ENCODE peak calls at places on chromosomes 5 and 9, in five cellular contexts. H, V, O, Z and Q are unnamed samples.

GRCh38 chr9:135116892-135117680 is 29.6 kb downstream of the OLFM1 start:
- DNase-seq in H (no peak), V (no peak), O (no peak), Z (no peak), Q (no peak)

GRCh38 chr9:35001803-35002502 is 12.4 kb downstream of the DNAJB5 start:
- DNase-seq in H (no peak), V (no peak), O (no peak), Z (peak; percentile 50), Q (peak; percentile 59)

GRCh38 chr9:128124873-128125574 is 2.5 kb downstream of the PTGES2 start:
- DNase-seq in H (peak; percentile 67), V (no peak), O (peak; percentile 90), Z (peak; percentile 45), Q (peak; percentile 63)

GRCh38 chr5:134070979-134071849 is 43.3 kb upstream of the TCF7 start:
- DNase-seq in H (no peak), V (no peak), O (no peak), Z (no peak), Q (peak; percentile 7)

GRCh38 chr5:139246394-139246793 is 47.1 kb upstream of the MATR3 start:
- DNase-seq in H (no peak), V (no peak), O (no peak), Z (peak; percentile 60), Q (peak; percentile 57)

GRCh38 chr9:91817493-91818225 is 132.4 kb downstream of the ROR2 start:
- DNase-seq in H (peak; percentile 54), V (peak; percentile 90), O (no peak), Z (peak; percentile 95), Q (peak; percentile 90)

GRCh38 chr9:134268308-134268724 is 57.9 kb upstream of the RXRA start:
- DNase-seq in H (no peak), V (no peak), O (peak; percentile 32), Z (peak; percentile 16), Q (no peak)

GRCh38 chr5:1663186-1663585 is 136.5 kb downstream of the MRPL36 start:
- DNase-seq in H (no peak), V (no peak), O (peak; percentile 11), Z (no peak), Q (no peak)

GRCh38 chr9:124880501-124880900 is 18.6 kb downstream of the ARPC5L start:
- DNase-seq in H (no peak), V (no peak), O (no peak), Z (no peak), Q (no peak)

DNA sequence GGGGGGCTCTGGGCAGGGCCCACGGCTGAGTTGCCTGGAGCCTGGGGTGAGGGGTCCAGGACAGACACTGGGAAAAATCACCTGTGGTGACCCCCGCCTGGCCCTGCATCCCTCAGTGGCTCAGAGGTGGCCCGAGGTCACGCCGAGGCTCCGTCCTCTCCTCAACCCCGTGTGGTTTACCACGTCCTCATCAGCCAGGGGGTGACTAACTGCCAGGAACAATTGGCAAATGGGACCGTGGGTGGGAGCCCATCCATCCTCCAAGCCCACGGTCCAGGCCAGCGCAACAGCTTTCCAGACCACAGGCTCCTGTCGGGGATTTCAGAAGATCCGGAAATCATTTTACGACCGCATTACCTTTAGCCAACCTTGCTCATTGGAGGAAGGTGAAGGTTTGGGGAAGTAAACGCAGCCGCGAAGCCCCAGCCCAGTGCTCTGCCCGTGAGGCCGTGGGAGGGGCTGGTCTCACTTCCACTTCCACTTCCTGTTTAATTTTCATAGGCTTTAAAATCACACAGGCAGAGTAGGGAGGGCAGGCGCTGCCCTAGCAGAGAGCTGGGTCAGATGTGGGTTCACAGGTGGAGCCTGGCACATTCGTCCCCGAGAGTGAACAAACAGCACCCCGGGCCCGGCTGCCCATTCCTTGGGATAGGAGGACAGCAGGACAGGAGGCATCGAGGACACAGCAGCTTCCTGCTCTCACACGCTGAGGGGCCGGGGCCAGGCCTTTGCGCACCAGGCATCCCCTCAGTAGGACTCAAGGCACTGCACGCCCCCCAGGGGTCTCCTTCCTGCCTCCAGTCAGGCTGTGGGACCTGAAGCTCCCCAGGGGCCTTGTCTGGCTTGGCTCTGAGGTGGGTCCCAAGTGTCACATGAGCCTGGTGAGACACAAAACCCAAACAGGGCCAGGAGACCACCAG is 19.8 kb upstream of the SLC9A3 start:
- DNase-seq in H (no peak), V (no peak), O (peak; percentile 77), Z (no peak), Q (no peak)
- H3K4me3 ChIP-seq in H (no peak overlapping the region), V (no peak overlapping the region), O (no peak overlapping the region), Z (no peak overlapping the region), Q (no peak overlapping the region)

DNA sequence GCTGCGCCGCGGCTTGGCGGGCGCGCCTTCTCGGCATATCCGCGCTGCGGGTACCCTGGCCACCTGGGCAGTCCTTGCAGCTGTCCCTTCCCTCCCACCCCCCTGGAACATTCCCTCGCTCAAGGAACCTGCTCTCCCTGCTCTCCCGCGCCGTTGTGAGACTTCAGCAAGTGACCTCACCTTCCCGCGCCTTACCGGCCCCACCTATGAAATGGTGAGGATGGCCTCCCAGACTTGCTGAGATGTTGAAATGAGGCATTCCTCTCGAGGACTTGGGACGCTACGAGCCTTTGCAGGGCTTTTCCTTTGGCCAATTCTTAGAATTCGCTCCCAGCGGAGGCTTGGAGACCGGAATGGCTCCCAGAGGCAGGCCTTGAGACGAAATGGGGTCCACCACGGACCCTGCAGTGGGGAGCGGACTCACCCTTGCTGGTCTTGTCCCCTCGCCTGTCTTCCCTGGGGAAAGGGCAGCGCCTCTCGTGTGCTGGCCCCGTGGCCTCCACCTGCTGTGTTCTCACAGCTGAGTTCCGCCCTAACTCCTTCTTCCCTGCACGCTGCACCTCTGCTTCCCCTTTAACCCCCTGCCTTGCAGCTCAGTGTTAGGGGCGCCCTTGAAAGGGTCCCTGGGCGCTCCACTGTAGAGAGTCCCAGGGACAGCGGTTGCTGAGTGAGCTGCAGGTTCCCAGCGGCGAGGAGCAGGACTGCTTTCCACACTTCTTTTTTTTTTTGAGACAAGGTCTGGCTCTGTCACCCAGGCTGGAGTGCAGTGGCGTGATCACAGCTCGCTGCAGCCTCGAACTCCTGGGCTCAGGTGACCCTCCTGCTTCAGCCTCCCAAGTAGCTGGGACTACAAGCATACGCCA is 907 bp downstream of the HMCN2 start:
- DNase-seq in H (no peak), V (no peak), O (no peak), Z (no peak), Q (no peak)
- H3K4me3 ChIP-seq in H (peak overlapping the region; percentile 24), V (no peak overlapping the region), O (peak overlapping the region; percentile 19), Z (no peak overlapping the region), Q (no peak overlapping the region)

GRCh38 chr5:73448451-73449136 is at the start of gene FOXD1:
- DNase-seq in H (peak; percentile 60), V (peak; percentile 94), O (peak; percentile 79), Z (peak; percentile 97), Q (peak; percentile 90)

GRCh38 chr5:73450041-73450598 is 1.5 kb upstream of the FOXD1 start:
- DNase-seq in H (no peak), V (no peak), O (no peak), Z (no peak), Q (no peak)

GRCh38 chr5:73447234-73448071 is 1.1 kb downstream of the FOXD1 start:
- DNase-seq in H (peak; percentile 27), V (no peak), O (peak; percentile 38), Z (peak; percentile 75), Q (peak; percentile 60)

GRCh38 chr5:73446631-73447233 is 1.8 kb downstream of the FOXD1 start:
- DNase-seq in H (no peak), V (no peak), O (no peak), Z (no peak), Q (no peak)

GRCh38 chr5:73448072-73448432 is 525 bp downstream of the FOXD1 start:
- DNase-seq in H (no peak), V (no peak), O (no peak), Z (no peak), Q (no peak)
- H3K4me3 ChIP-seq in H (peak overlapping the region; percentile 36), V (peak overlapping the region; percentile 72), O (peak overlapping the region; percentile 39), Z (peak overlapping the region; percentile 94), Q (peak overlapping the region; percentile 62)

GRCh38 chr5:157109744-157110143 is 900 bp upstream of the HAVCR2 start:
- DNase-seq in H (no peak), V (no peak), O (no peak), Z (no peak), Q (no peak)
- H3K4me3 ChIP-seq in H (no peak overlapping the region), V (no peak overlapping the region), O (no peak overlapping the region), Z (no peak overlapping the region), Q (no peak overlapping the region)